ENCODE peak calls at places on chromosome 17, in nine cellular contexts. N is nephron progenitor cell, Y is A549, B is AG04450, K is PC-3, T is lower leg skin, I is tibial artery, G is astrocyte, H is HCT116. S is an unnamed sample.

GRCh38 chr17:2064147-2064489 is 9.2 kb downstream of the HIC1 start:
- DNase-seq in N (no peak), Y (no peak), B (no peak), K (no peak), T (no peak), I (no peak), G (no peak), H (no peak), S (no peak)

GRCh38 chr17:71338396-71338795 is 782.4 kb upstream of the SOX9 start:
- DNase-seq in N (no peak), Y (peak; percentile 20), B (no peak), K (peak; percentile 13), T (no peak), I (no peak), G (peak; percentile 65), H (no peak), S (no peak)

GRCh38 chr17:45405250-45406086 is 27.2 kb downstream of the ARHGAP27 start:
- DNase-seq in N (peak; percentile 89), Y (peak; percentile 42), B (no peak), K (no peak), T (no peak), I (no peak), G (no peak), H (no peak), S (no peak)

GRCh38 chr17:58330997-58331814 is 2.6 kb upstream of the TSPOAP1 start:
- DNase-seq in N (no peak), Y (no peak), B (no peak), K (no peak), T (no peak), I (no peak), G (no peak), H (no peak), S (no peak)

GRCh38 chr17:46977348-46977747 is 1.7 kb downstream of the RPRML start:
- DNase-seq in N (peak; percentile 66), Y (peak; percentile 89), B (no peak), K (peak; percentile 72), T (no peak), I (no peak), G (peak; percentile 11), H (no peak), S (no peak)

GRCh38 chr17:42720996-42721583 is 23.8 kb downstream of the EZH1 start:
- DNase-seq in N (peak; percentile 21), Y (peak; percentile 77), B (peak; percentile 46), K (peak; percentile 80), T (no peak), I (no peak), G (peak; percentile 37), H (peak; percentile 46), S (no peak)

GRCh38 chr17:49414271-49414621 is 436 bp downstream of the PHB1 start:
- DNase-seq in N (peak; percentile 16), Y (no peak), B (no peak), K (peak; percentile 15), T (no peak), I (no peak), G (no peak), H (no peak), S (no peak)

GRCh38 chr17:42675348-42675983 is 1.3 kb downstream of the PLEKHH3 start:
- DNase-seq in N (no peak), Y (no peak), B (no peak), K (no peak), T (no peak), I (no peak), G (no peak), H (no peak), S (no peak)

GRCh38 chr17:68248886-68249872 is 1.3 kb downstream of the AMZ2 start:
- DNase-seq in N (no peak), Y (no peak), B (no peak), K (no peak), T (no peak), I (no peak), G (no peak), H (no peak), S (no peak)

GRCh38 chr17:80678621-80679020 is 134.0 kb downstream of the RPTOR start:
- DNase-seq in N (peak; percentile 26), Y (no peak), B (peak; percentile 46), K (peak; percentile 86), T (no peak), I (no peak), G (peak; percentile 87), H (no peak), S (no peak)

GRCh38 chr17:17090642-17091103 is 48.4 kb downstream of the MPRIP start:
- DNase-seq in N (no peak), Y (no peak), B (no peak), K (peak; percentile 76), T (no peak), I (no peak), G (no peak), H (no peak), S (no peak)

GRCh38 chr17:41212524-41213169 is 13.8 kb upstream of the KRTAP9-2 start:
- DNase-seq in N (no peak), Y (peak; percentile 57), B (no peak), K (peak; percentile 2), T (no peak), I (no peak), G (no peak), H (no peak), S (no peak)

GRCh38 chr17:17754719-17755686 is 73.7 kb downstream of the RAI1 start:
- DNase-seq in N (no peak), Y (no peak), B (no peak), K (no peak), T (no peak), I (no peak), G (no peak), H (no peak), S (no peak)

GRCh38 chr17:19652595-19652994 is 4.0 kb downstream of the ALDH3A2 start:
- DNase-seq in N (no peak), Y (no peak), B (no peak), K (peak; percentile 30), T (no peak), I (no peak), G (no peak), H (no peak), S (no peak)

DNA sequence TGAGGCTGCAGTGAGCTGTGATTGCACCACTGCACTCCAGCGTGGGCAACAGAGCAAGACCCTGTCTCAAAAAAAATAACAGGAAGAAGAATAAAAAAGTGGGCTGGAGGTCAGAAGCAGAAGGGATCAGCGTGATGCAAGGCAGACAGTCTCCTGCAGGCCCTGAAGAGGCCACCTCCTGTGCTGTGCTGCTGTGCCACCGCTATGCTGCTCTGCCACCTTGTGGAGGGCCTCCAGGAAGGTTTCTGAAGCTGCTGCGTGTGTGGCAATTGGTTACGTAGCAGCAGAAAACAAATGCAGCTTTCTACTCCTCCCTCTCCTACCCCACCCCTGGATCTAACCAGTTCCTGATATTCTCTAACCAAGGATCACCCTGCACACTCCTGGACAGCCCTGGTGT is 815.5 kb downstream of the KCNJ18 start:
- DNase-seq in N (no peak), Y (peak; percentile 41), B (no peak), K (peak; percentile 3), T (no peak), I (no peak), G (no peak), H (no peak), S (no peak)
- TF ChIP-seq CTCF in N (no peak), Y (no peak), B (no peak), K (peak; percentile 17), T (no peak), I (no peak), G (no peak), H (no peak), S (no peak)

DNA sequence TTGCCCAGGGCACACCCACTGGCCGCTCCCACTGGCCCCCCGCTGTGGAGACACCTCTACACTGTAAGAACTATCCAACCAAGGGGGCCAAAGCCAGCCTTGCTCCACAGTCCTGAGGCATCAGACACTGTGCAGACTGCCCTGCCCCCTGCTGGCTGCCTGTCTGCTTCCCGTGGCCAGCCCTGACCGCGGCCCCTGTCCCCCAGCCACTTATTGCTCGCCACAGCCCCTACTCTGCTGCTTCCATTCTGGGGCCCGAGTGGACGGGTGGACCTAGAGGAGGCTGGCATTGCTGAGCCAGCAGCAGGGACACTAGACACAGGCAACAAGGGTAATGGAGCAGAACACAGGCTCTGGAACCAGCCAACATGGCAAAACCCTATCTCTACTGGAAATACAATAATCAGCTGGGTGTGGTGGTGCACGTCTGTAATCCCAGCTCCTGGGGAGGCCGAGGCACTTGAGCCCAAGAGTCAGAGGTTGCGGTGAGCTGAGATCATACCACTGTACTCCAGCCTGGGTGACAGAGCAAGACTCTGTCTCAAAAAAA is 19.7 kb upstream of the LRRC37A3 start:
- DNase-seq in N (peak; percentile 71), Y (peak; percentile 66), B (no peak), K (peak; percentile 51), T (no peak), I (peak; percentile 30), G (no peak), H (no peak), S (peak; percentile 32)
- TF ChIP-seq CTCF in N (peak; percentile 62), Y (peak; percentile 62), B (peak; percentile 65), K (peak; percentile 84), T (no peak), I (peak; percentile 33), G (peak; percentile 31), H (peak; percentile 59), S (no peak)

DNA sequence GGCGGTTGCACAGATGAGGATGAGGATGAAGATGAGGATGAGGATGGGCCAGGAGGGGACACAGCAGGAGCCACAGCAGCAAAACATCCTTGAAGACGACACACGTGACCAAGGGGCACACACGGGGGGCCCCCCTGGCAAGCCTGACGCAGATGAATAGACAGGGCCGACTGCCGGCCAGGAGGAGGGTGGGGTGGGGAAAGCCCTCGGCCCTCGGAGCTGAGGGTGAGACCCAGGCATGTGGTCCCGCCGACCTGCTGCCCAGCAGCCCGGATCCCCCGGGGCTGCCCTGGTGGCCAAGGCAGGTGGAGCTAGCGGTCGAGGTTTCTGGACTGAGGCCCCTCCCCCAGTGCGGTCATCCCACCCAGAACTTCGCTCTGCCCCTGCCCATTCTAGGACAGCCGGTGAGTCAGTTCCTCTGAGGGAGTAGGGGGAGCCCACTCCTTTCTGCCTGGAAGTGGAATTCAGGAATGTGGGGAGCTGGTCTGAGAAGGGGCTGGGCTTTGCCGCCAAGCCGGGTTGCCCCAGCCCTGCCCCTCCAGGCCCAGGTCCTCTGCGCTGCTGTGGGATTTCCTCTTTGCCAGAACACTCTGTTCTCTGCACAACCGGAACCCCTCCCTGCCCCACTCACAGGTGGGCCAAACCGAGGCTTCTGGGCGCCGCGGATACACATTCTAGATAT is 9.9 kb downstream of the CYGB start:
- DNase-seq in N (peak; percentile 62), Y (no peak), B (no peak), K (peak; percentile 85), T (no peak), I (no peak), G (peak; percentile 83), H (no peak), S (peak; percentile 62)
- TF ChIP-seq CTCF in N (no peak), Y (no peak), B (peak; percentile 13), K (no peak), T (no peak), I (no peak), G (no peak), H (no peak), S (peak; percentile 26)

GRCh38 chr17:63116228-63116627 is 150.2 kb downstream of the TANC2 start:
- DNase-seq in N (no peak), Y (peak; percentile 40), B (no peak), K (peak; percentile 41), T (no peak), I (no peak), G (no peak), H (no peak), S (no peak)

GRCh38 chr17:63116967-63117366 is 150.9 kb downstream of the TANC2 start:
- DNase-seq in N (peak; percentile 9), Y (peak; percentile 17), B (no peak), K (no peak), T (no peak), I (no peak), G (peak; percentile 89), H (no peak), S (no peak)

GRCh38 chr17:63117431-63117830 is 151.4 kb downstream of the TANC2 start:
- DNase-seq in N (no peak), Y (no peak), B (no peak), K (no peak), T (no peak), I (no peak), G (no peak), H (no peak), S (no peak)

GRCh38 chr17:63113167-63113566 is 147.1 kb downstream of the TANC2 start:
- DNase-seq in N (no peak), Y (peak; percentile 22), B (no peak), K (peak; percentile 55), T (no peak), I (no peak), G (no peak), H (no peak), S (no peak)
- TF ChIP-seq CTCF in N (no peak), Y (peak; percentile 39), B (peak; percentile 16), K (peak; percentile 67), T (no peak), I (no peak), G (no peak), H (peak; percentile 36), S (no peak)

S was measured in omental fat pad.